ENCODE peak calls at places on chromosomes 12 and 14, in eight cellular contexts. Z, E, G, Y, W, T, C and X are unnamed samples.

GRCh38 chr12:28620281-28620680 is 430.0 kb downstream of the CCDC91 start:
- DNase-seq in Z (no peak), E (no peak), G (no peak), Y (no peak), W (no peak), T (no peak), C (no peak), X (no peak)

GRCh38 chr14:43361766-43362165 is 1145.3 kb downstream of the FSCB start:
- DNase-seq in Z (no peak), E (no peak), G (no peak), Y (no peak), W (no peak), T (no peak), C (no peak), X (no peak)

GRCh38 chr14:101405171-101405883 is 156.0 kb upstream of the DIO3 start:
- DNase-seq in Z (no peak), E (peak), G (no peak), Y (no peak), W (peak), T (no peak), C (no peak), X (peak)

GRCh38 chr12:117365072-117365616 is 3.7 kb upstream of the NOS1 start:
- DNase-seq in Z (no peak), E (no peak), G (no peak), Y (no peak), W (no peak), T (no peak), C (no peak), X (no peak)

GRCh38 chr12:19575307-19576243 is 136.3 kb downstream of the AEBP2 start:
- DNase-seq in Z (no peak), E (peak), G (peak), Y (peak), W (peak), T (no peak), C (no peak), X (no peak)

GRCh38 chr12:119674560-119674959 is 6.6 kb downstream of the PRKAB1 start:
- DNase-seq in Z (no peak), E (no peak), G (peak), Y (no peak), W (no peak), T (no peak), C (no peak), X (no peak)

GRCh38 chr12:2614341-2614740 is 180.4 kb upstream of the FKBP4 start:
- DNase-seq in Z (no peak), E (no peak), G (no peak), Y (no peak), W (peak), T (no peak), C (no peak), X (no peak)

GRCh38 chr14:22602011-22602410 is 3.9 kb downstream of the ABHD4 start:
- DNase-seq in Z (no peak), E (no peak), G (no peak), Y (no peak), W (no peak), T (no peak), C (no peak), X (no peak)

GRCh38 chr12:3224530-3224903 is 147.3 kb downstream of the TSPAN9 start:
- DNase-seq in Z (no peak), E (no peak), G (no peak), Y (no peak), W (no peak), T (no peak), C (no peak), X (no peak)

GRCh38 chr12:120381752-120382419 is 12.9 kb upstream of the MSI1 start:
- DNase-seq in Z (no peak), E (no peak), G (no peak), Y (no peak), W (peak), T (no peak), C (no peak), X (no peak)

GRCh38 chr12:104182144-104182543 is 33.4 kb upstream of the TXNRD1 start:
- DNase-seq in Z (no peak), E (peak), G (no peak), Y (no peak), W (peak), T (peak), C (no peak), X (peak)

GRCh38 chr14:36238666-36239363 is 62.3 kb upstream of the PTCSC3 start:
- DNase-seq in Z (no peak), E (no peak), G (no peak), Y (peak), W (peak), T (no peak), C (no peak), X (no peak)

GRCh38 chr12:3913278-3913677 is 40.1 kb upstream of the PARP11 start:
- DNase-seq in Z (no peak), E (no peak), G (no peak), Y (no peak), W (no peak), T (no peak), C (no peak), X (no peak)

GRCh38 chr12:92096346-92097136 is 49.1 kb downstream of the BTG1 start:
- DNase-seq in Z (no peak), E (no peak), G (no peak), Y (no peak), W (peak), T (no peak), C (no peak), X (no peak)

GRCh38 chr12:72296389-72296788 is 24.2 kb downstream of the TRHDE start:
- DNase-seq in Z (no peak), E (no peak), G (peak), Y (no peak), W (peak), T (no peak), C (no peak), X (no peak)

GRCh38 chr14:104755621-104756020 is 2.7 kb downstream of the SIVA1 start:
- DNase-seq in Z (no peak), E (no peak), G (no peak), Y (no peak), W (no peak), T (no peak), C (no peak), X (no peak)

GRCh38 chr12:77685112-77685511 is 145.6 kb upstream of the NAV3 start:
- DNase-seq in Z (no peak), E (peak), G (peak), Y (peak), W (peak), T (no peak), C (peak), X (peak)

GRCh38 chr14:91886961-91887360 is 19.6 kb upstream of the TC2N start:
- DNase-seq in Z (no peak), E (no peak), G (no peak), Y (no peak), W (no peak), T (no peak), C (no peak), X (no peak)

GRCh38 chr12:26092706-26093105 is 32.1 kb downstream of the BHLHE41 start:
- DNase-seq in Z (no peak), E (no peak), G (no peak), Y (no peak), W (peak), T (no peak), C (no peak), X (no peak)

GRCh38 chr12:26090853-26091510 is 33.9 kb downstream of the BHLHE41 start:
- DNase-seq in Z (no peak), E (no peak), G (peak), Y (peak), W (peak), T (no peak), C (no peak), X (no peak)

GRCh38 chr12:26091837-26092236 is 33.0 kb downstream of the BHLHE41 start:
- DNase-seq in Z (no peak), E (no peak), G (no peak), Y (no peak), W (no peak), T (no peak), C (peak), X (no peak)

GRCh38 chr12:26088999-26089398 is 35.8 kb downstream of the BHLHE41 start:
- DNase-seq in Z (no peak), E (no peak), G (no peak), Y (peak), W (peak), T (no peak), C (no peak), X (no peak)
- H3K27ac ChIP-seq in Z (no peak), E (no peak), G (no peak), Y (no peak), W (no peak), T (no peak), C (no peak), X (no peak)

GRCh38 chr14:64364907-64365306 is 23.2 kb upstream of the MTHFD1 start:
- DNase-seq in Z (no peak), E (no peak), G (no peak), Y (no peak), W (peak), T (no peak), C (no peak), X (no peak)

DNA sequence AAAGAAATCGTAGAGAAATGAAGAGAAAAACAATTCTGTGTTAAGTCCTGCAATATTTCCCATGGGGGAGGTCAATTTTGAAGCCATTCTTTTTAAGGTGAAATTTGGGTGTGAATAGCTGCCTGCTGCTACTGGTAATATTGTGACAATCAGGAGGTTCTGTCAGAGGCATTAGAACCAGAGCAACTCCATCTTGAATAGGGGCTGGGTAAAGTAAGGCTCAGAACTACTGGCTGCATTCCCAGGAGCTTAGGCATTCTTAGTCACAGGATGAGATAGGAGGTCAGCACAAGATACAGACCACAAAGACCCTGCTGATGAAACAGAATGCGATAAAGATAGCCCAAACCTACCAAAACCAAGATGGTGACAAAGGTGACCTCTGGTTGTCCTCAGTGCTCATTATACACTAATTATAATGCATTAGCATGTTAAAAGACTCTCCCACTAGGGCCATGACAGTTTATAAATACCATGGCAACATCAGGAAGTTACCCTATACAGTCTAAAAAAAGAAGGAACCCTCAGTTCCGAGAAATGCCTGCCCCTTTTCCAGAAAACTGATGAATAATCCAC is 24.8 kb upstream of the MTHFD1 start:
- DNase-seq in Z (no peak), E (no peak), G (no peak), Y (no peak), W (peak), T (no peak), C (no peak), X (no peak)
- H3K27ac ChIP-seq in Z (no peak), E (no peak), G (no peak), Y (no peak), W (no peak), T (no peak), C (no peak), X (no peak)

DNA sequence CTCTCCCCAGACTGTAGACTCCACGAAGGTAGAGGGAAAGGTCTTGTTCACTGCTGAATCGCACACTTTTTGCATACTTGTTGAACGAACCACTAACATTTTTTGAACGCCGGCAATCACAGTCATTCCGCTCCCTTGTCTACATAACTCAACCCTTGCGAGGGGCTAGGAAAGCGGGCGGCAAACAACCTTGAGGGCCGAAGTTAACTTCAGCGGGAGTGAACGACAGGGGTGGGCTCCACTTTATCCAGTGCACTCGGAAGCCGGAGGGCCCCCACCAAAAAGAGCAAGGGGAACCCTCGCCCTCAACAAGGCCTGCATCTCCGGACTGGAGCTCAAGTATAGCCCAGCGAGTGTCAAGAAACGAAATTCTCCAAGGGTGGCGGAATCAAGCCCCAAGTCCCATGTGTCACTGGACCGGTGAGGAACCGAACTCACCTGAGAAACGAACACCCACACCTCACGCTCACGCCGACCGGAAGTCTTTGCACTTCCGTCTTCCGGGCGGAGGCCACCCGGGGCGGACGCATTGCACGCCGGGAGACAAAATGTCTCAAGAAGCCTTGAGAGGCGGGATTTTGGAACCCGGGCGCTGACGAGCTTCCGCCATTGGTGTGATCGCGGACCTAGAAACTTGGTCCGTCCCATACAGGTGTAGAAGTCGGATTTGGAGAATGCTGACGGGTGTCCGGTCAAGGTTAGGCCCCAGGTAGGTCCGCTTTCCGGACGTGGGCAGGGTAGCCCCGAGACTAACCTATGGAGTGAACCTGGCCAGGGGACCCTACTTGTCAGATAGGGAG is at the start of gene LLPH:
- DNase-seq in Z (peak), E (peak), G (peak), Y (peak), W (peak), T (peak), C (peak), X (peak)
- H3K27ac ChIP-seq in Z (peak), E (peak), G (peak), Y (peak), W (peak), T (peak), C (no peak), X (peak)

GRCh38 chr12:113135178-113136127 is at the start of gene RASAL1:
- DNase-seq in Z (peak), E (no peak), G (peak), Y (no peak), W (no peak), T (no peak), C (peak), X (no peak)
- H3K27ac ChIP-seq in Z (peak), E (no peak), G (peak), Y (no peak), W (no peak), T (no peak), C (no peak), X (no peak)

GRCh38 chr14:68471029-68471963 is 321.6 kb downstream of the ZFP36L1 start:
- DNase-seq in Z (no peak), E (no peak), G (no peak), Y (no peak), W (no peak), T (peak), C (peak), X (no peak)

GRCh38 chr14:68468437-68469207 is 324.2 kb downstream of the ZFP36L1 start:
- DNase-seq in Z (no peak), E (no peak), G (peak), Y (peak), W (no peak), T (peak), C (no peak), X (no peak)

GRCh38 chr14:68471964-68472508 is 320.8 kb downstream of the ZFP36L1 start:
- DNase-seq in Z (no peak), E (no peak), G (no peak), Y (no peak), W (no peak), T (peak), C (no peak), X (no peak)

GRCh38 chr14:68469208-68469713 is 323.6 kb downstream of the ZFP36L1 start:
- DNase-seq in Z (no peak), E (no peak), G (no peak), Y (no peak), W (no peak), T (peak), C (no peak), X (no peak)

DNA sequence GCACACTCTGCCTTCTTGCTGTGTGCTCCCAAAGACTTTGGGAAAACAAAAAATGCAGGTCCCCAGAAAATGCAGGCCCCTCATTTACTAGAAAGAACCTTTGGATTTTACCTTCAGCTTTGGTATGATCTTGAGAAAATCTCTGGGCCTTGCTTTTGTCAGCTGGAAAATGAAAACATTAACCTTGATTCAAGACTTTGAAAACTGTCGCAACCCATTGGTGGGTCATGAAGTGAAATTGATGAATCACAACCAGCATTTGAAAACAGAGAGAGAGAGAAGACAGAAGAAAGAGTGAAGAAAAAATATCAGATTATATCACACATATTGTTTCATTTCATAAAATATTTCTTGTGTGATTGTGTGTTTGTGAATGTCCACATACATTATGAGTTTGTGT is 322.5 kb downstream of the ZFP36L1 start:
- DNase-seq in Z (no peak), E (no peak), G (no peak), Y (no peak), W (no peak), T (peak), C (no peak), X (no peak)
- H3K27ac ChIP-seq in Z (no peak), E (peak), G (peak), Y (no peak), W (no peak), T (no peak), C (peak), X (no peak)